ENCODE peak calls at places on chromosomes 16 and 17, in four cellular contexts. P is HepG2, Y is K562, J is GM12878. W is an unnamed sample.

GRCh38 chr16:836221-836620 is 35.7 kb upstream of the GNG13 start:
- DNase-seq in P (no peak), Y (no peak), J (no peak), W (no peak)

GRCh38 chr17:2181206-2181983 is 122.2 kb downstream of the SMG6 start:
- DNase-seq in P (no peak), Y (no peak), J (no peak), W (no peak)

GRCh38 chr16:51146256-51146924 is 4.7 kb downstream of the SALL1 start:
- DNase-seq in P (no peak), Y (no peak), J (no peak), W (no peak)

GRCh38 chr17:16506188-16506587 is 14.2 kb upstream of the LRRC75A start:
- DNase-seq in P (no peak), Y (no peak), J (no peak), W (no peak)

GRCh38 chr17:75078097-75079022 is 9.4 kb upstream of the SLC16A5 start:
- DNase-seq in P (no peak), Y (no peak), J (peak; percentile 40), W (no peak)

GRCh38 chr17:31321481-31321880 is at the start of gene EVI2A:
- DNase-seq in P (no peak), Y (no peak), J (peak; percentile 69), W (no peak)

GRCh38 chr16:21097151-21097550 is 53.5 kb downstream of the DNAH3 start:
- DNase-seq in P (no peak), Y (no peak), J (no peak), W (no peak)

GRCh38 chr16:23452221-23452571 is 793 bp downstream of the COG7 start:
- DNase-seq in P (no peak), Y (no peak), J (no peak), W (no peak)

GRCh38 chr17:69724236-69724635 is 309.7 kb downstream of the MAP2K6 start:
- DNase-seq in P (no peak), Y (no peak), J (no peak), W (no peak)

GRCh38 chr16:15996432-15997109 is 47.2 kb downstream of the ABCC1 start:
- DNase-seq in P (peak; percentile 99), Y (peak; percentile 50), J (no peak), W (no peak)

GRCh38 chr17:10127819-10128375 is 70.5 kb downstream of the GAS7 start:
- DNase-seq in P (no peak), Y (no peak), J (no peak), W (no peak)

GRCh38 chr17:50266384-50267073 is 7.7 kb upstream of the TMEM92 start:
- DNase-seq in P (peak; percentile 53), Y (no peak), J (no peak), W (no peak)

GRCh38 chr17:79628861-79629547 is 18.2 kb upstream of the RBFOX3 start:
- DNase-seq in P (no peak), Y (no peak), J (no peak), W (peak; percentile 1)

GRCh38 chr16:86808863-86809444 is 230.6 kb downstream of the FOXL1 start:
- DNase-seq in P (no peak), Y (no peak), J (no peak), W (no peak)

GRCh38 chr16:17177968-17178880 is 292.5 kb downstream of the XYLT1 start:
- DNase-seq in P (no peak), Y (no peak), J (no peak), W (no peak)

GRCh38 chr16:52546291-52546941 is 527 bp downstream of the TOX3 start:
- DNase-seq in P (no peak), Y (no peak), J (no peak), W (peak; percentile 42)

GRCh38 chr17:78372811-78373210 is 5.6 kb upstream of the PGS1 start:
- DNase-seq in P (no peak), Y (no peak), J (no peak), W (no peak)

GRCh38 chr16:65426484-65426883 is 304.6 kb upstream of the CDH11 start:
- DNase-seq in P (no peak), Y (no peak), J (no peak), W (no peak)

GRCh38 chr17:50279181-50279526 is 4.9 kb downstream of the TMEM92 start:
- DNase-seq in P (no peak), Y (no peak), J (no peak), W (no peak)

GRCh38 chr17:76139801-76140660 is 1.0 kb downstream of the FOXJ1 start:
- DNase-seq in P (no peak), Y (peak; percentile 65), J (no peak), W (peak; percentile 50)

GRCh38 chr17:14124854-14125253 is 55.5 kb downstream of the COX10 start:
- DNase-seq in P (no peak), Y (no peak), J (no peak), W (no peak)

GRCh38 chr17:63543822-63544420 is 6.4 kb upstream of the DCAF7 start:
- DNase-seq in P (no peak), Y (no peak), J (no peak), W (no peak)

GRCh38 chr17:75473246-75473645 is 16.8 kb downstream of the TMEM94 start:
- DNase-seq in P (no peak), Y (no peak), J (no peak), W (no peak)

GRCh38 chr17:9907883-9908648 is 3.0 kb upstream of the RCVRN start:
- DNase-seq in P (no peak), Y (no peak), J (no peak), W (no peak)

GRCh38 chr17:82329683-82330321 is 3.8 kb downstream of the SECTM1 start:
- DNase-seq in P (no peak), Y (no peak), J (no peak), W (no peak)

GRCh38 chr17:74386397-74386796 is 19.1 kb downstream of the GPR142 start:
- DNase-seq in P (no peak), Y (no peak), J (no peak), W (no peak)

GRCh38 chr17:17175917-17176316 is 30.2 kb downstream of the PLD6 start:
- DNase-seq in P (no peak), Y (no peak), J (no peak), W (no peak)

GRCh38 chr16:4660454-4661007 is 32.8 kb upstream of the NUDT16L1 start:
- DNase-seq in P (peak; percentile 84), Y (no peak), J (no peak), W (no peak)

GRCh38 chr16:68997564-68997963 is 107.9 kb upstream of the HAS3 start:
- DNase-seq in P (no peak), Y (no peak), J (no peak), W (no peak)

GRCh38 chr16:21239646-21240045 is 6.1 kb downstream of the ANKS4B start:
- DNase-seq in P (no peak), Y (no peak), J (no peak), W (no peak)

GRCh38 chr17:76008208-76008607 is 7.6 kb downstream of the CDK3 start:
- DNase-seq in P (no peak), Y (no peak), J (no peak), W (no peak)

GRCh38 chr17:76146053-76146875 is 5.2 kb upstream of the FOXJ1 start:
- DNase-seq in P (no peak), Y (no peak), J (no peak), W (no peak)

GRCh38 chr16:31395647-31396046 is 2.5 kb downstream of the ITGAD start:
- DNase-seq in P (no peak), Y (no peak), J (no peak), W (no peak)

GRCh38 chr16:11135167-11135973 is 120.6 kb downstream of the SOCS1 start:
- DNase-seq in P (no peak), Y (no peak), J (no peak), W (no peak)

GRCh38 chr17:67258836-67259468 is 14.0 kb upstream of the HELZ start:
- DNase-seq in P (no peak), Y (no peak), J (no peak), W (no peak)

GRCh38 chr17:59388070-59388556 is 56.7 kb downstream of the YPEL2 start:
- DNase-seq in P (no peak), Y (no peak), J (no peak), W (no peak)

GRCh38 chr16:66525396-66526180 is 24.3 kb downstream of the TK2 start:
- DNase-seq in P (no peak), Y (no peak), J (no peak), W (no peak)

GRCh38 chr17:21513012-21513570 is 136.9 kb downstream of the KCNJ12 start:
- DNase-seq in P (peak; percentile 64), Y (peak; percentile 88), J (no peak), W (peak; percentile 84)

DNA sequence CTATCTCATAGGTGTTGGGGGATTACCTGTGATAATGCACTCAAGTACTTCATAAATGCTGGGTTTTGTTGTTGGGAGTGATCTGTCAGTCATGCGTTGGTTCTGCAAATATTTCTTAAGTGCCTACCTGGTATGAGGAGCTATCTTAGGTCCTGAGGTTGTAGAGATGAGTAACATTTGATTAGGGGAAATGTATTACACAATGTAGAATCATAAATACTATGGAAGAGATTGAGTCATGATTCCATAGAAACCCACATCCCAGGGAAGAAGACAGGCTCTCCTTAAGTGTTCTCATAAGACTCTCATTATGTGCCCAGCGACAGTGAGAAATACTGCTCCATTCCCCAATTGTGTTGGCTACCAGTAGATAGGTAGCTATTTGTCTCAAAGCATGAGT is 240.1 kb downstream of the FTO start:
- DNase-seq in P (no peak), Y (no peak), J (no peak), W (no peak)
- TF ChIP-seq NR2C2 in P (no peak), Y (no peak), J (no peak), W (no peak)

DNA sequence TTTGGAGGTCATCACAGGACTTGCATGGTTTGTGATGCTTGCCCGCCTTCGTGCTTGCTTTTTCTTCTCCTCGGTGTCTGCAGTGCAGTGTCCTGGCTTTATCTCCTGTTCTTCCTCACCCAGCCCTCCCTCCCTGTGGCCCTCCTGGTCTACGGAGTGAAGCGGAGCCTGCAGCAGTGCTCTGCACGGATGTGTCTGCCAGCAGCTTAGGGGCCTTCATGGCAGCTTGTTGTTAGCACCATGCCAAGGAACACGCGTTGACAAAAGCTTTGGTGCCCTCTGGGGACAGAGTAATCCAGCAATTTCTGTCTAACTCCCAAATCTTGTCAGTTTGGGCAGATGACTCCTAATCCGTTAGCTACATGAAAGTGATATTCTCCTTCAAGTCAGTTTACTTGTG is 9.9 kb downstream of the DHODH start:
- DNase-seq in P (no peak), Y (no peak), J (no peak), W (no peak)
- TF ChIP-seq NR2C2 in P (no peak), Y (no peak), J (no peak), W (no peak)

DNA sequence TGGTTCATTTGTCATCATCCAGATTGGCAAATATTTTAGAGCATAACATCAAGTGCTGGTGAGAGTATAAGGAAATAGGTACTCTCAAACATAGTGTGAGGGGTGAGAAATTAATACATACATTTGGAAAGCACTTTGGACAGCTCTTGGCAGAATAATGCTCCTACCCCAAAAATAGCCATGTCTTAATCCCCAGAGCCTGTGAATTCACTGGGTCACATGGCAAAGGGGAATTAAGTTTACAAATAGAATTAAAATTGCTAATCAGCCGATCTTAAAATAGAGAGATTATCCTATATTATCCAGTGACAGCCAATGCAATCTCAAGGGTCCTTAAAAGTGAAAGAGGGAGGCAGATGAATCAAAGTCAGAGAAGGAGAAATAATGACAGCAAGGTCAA is 38.8 kb upstream of the ANKFN1 start:
- DNase-seq in P (no peak), Y (no peak), J (no peak), W (no peak)
- TF ChIP-seq NR2C2 in P (no peak), Y (no peak), J (no peak), W (no peak)

DNA sequence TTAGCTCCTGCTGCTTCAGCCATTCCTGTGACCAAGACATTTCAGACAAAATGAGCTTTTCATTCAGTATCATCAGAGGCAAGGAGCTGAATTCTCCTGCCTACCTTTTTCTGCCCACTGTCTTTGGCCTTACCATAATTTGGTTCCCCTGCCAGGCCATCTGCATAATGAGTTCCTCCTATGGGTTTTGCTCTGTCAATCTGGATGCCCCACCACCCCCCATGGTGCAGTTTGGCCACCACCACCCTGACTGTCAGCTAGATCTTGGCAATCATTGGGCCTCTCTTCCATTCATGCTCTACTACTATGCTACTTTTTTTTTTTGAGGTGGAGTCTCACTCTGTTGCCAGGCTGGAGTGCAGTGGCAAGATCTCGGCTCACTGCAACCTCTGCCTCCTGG is 169.2 kb upstream of the ZKSCAN2 start:
- DNase-seq in P (no peak), Y (no peak), J (no peak), W (no peak)
- TF ChIP-seq NR2C2 in P (no peak), Y (no peak), J (no peak), W (no peak)

W was measured in WTC11.